ENCODE peak calls at places on chromosomes 5 and 9, in nine cellular contexts. P is GM03348; U is AG08396; Y is fibroblast of lung; G is activated naive CD4-positive, alpha-beta T cell treated with anti-CD3 and anti-CD28 coated beads for 36 hours; J is GM18507; C is NCI-H1105; T is GM23248; N is right lobe of liver. H is an unnamed sample.

GRCh38 chr5:116740771-116741170 is 166.1 kb upstream of the SEMA6A start:
- DNase-seq in J (no peak), Y (no peak), G (no peak), T (no peak), C (no peak), U (no peak), P (no peak), N (no peak), H (no peak)

GRCh38 chr9:87567047-87567446 is 69.4 kb downstream of the DAPK1 start:
- DNase-seq in T (no peak), G (no peak), Y (no peak), J (no peak), P (no peak), C (no peak), U (no peak), N (no peak), H (no peak)

GRCh38 chr5:59088546-59088945 is 505.7 kb downstream of the RAB3C start:
- DNase-seq in U (no peak), T (no peak), N (no peak), G (no peak), P (no peak), Y (no peak), C (no peak), J (no peak), H (no peak)

GRCh38 chr9:136193127-136193890 is 11.6 kb downstream of the LHX3 start:
- DNase-seq in T (no peak), Y (no peak), N (no peak), C (no peak), J (no peak), P (no peak), U (no peak), G (no peak), H (no peak)

GRCh38 chr5:154138701-154139100 is 51.8 kb upstream of the GALNT10 start:
- DNase-seq in C (no peak), T (no peak), G (no peak), N (peak; percentile 61), U (no peak), P (no peak), Y (no peak), J (no peak), H (no peak)

GRCh38 chr9:14344846-14345585 is 31.1 kb upstream of the NFIB start:
- DNase-seq in N (no peak), Y (no peak), C (peak; percentile 34), J (no peak), T (no peak), P (no peak), G (no peak), U (no peak), H (no peak)

GRCh38 chr5:168600409-168600808 is 21.2 kb upstream of the PANK3 start:
- DNase-seq in T (no peak), G (no peak), J (no peak), P (no peak), U (no peak), N (peak; percentile 91), Y (no peak), C (no peak), H (peak; percentile 10)

GRCh38 chr5:156491766-156492165 is 164.8 kb downstream of the SGCD start:
- DNase-seq in P (no peak), J (no peak), C (no peak), N (no peak), T (no peak), U (no peak), G (no peak), Y (no peak), H (no peak)

H was measured in NCI-H2107.